ENCODE peak calls at places on chromosome 14, in ten cellular contexts. C is hepatocyte, P is A549, I is MM.1S, M is astrocyte, K is tibial nerve, E is heart left ventricle, B is spleen, U is body of pancreas, T is cardiac muscle cell. X is an unnamed sample.
A peak's percentile ranks its signal among the peaks of the same experiment; 100 is the strongest.

GRCh38 chr14:81974543-81974942 is 440.9 kb upstream of the SEL1L start:
- DNase-seq in C (no peak), E (no peak), U (no peak), I (no peak), T (no peak), P (no peak), K (no peak), B (no peak), M (no peak), X (no peak)

GRCh38 chr14:33846100-33846824 is 104.6 kb downstream of the EGLN3 start:
- DNase-seq in B (no peak), C (no peak), E (no peak), P (no peak), I (no peak), U (no peak), T (no peak), M (no peak), K (no peak), X (no peak)

GRCh38 chr14:55120466-55121144 is 8.4 kb upstream of the LGALS3 start:
- DNase-seq in U (no peak), I (no peak), P (no peak), C (no peak), B (no peak), T (peak; percentile 37), M (no peak), K (no peak), E (no peak), X (no peak)

GRCh38 chr14:98174031-98174430 is 1098.0 kb downstream of the BCL11B start:
- DNase-seq in M (no peak), K (no peak), I (peak; percentile 41), B (no peak), T (no peak), P (no peak), U (no peak), E (no peak), C (no peak), X (no peak)

GRCh38 chr14:35361141-35361480 is 43.4 kb downstream of the NFKBIA start:
- DNase-seq in K (no peak), T (no peak), B (no peak), P (no peak), E (no peak), I (no peak), U (no peak), C (no peak), M (no peak), X (no peak)

GRCh38 chr14:85233756-85234545 is 296.0 kb upstream of the FLRT2 start:
- DNase-seq in E (no peak), M (peak; percentile 77), C (no peak), I (no peak), K (no peak), P (peak; percentile 72), U (no peak), T (peak; percentile 58), B (no peak), X (no peak)

GRCh38 chr14:105532735-105533141 is 6.4 kb downstream of the TMEM121 start:
- DNase-seq in T (peak; percentile 41), P (peak; percentile 51), B (peak; percentile 85), M (no peak), E (no peak), I (no peak), U (no peak), K (no peak), C (peak; percentile 4), X (no peak)

GRCh38 chr14:35385042-35385839 is 19.3 kb downstream of the NFKBIA start:
- DNase-seq in B (no peak), U (peak; percentile 75), P (peak; percentile 89), E (peak; percentile 85), C (peak; percentile 76), K (peak; percentile 74), T (peak; percentile 91), M (peak; percentile 91), I (no peak), X (peak; percentile 88)

GRCh38 chr14:50955373-50956043 is 11.2 kb upstream of the PYGL start:
- DNase-seq in K (peak; percentile 31), M (peak; percentile 96), B (peak; percentile 78), T (peak; percentile 92), E (no peak), P (peak; percentile 98), C (peak; percentile 91), I (no peak), U (peak; percentile 22), X (no peak)

GRCh38 chr14:91858536-91859275 is 8.6 kb downstream of the TC2N start:
- DNase-seq in M (no peak), U (peak; percentile 30), T (peak; percentile 41), C (peak; percentile 28), K (no peak), E (no peak), I (no peak), B (no peak), P (peak; percentile 57), X (no peak)

GRCh38 chr14:26820101-26820500 is 222.3 kb upstream of the NOVA1 start:
- DNase-seq in K (no peak), M (peak; percentile 53), E (no peak), T (peak; percentile 7), P (no peak), U (no peak), C (no peak), B (no peak), I (no peak), X (no peak)

GRCh38 chr14:56422703-56423213 is 156.8 kb upstream of the TMEM260 start:
- DNase-seq in K (peak; percentile 43), M (peak; percentile 67), C (peak; percentile 84), B (no peak), T (peak; percentile 92), U (peak; percentile 90), I (no peak), E (peak; percentile 45), P (peak; percentile 50), X (peak; percentile 11)

GRCh38 chr14:26370118-26370517 is 227.7 kb downstream of the NOVA1 start:
- DNase-seq in C (peak; percentile 58), E (no peak), M (no peak), I (no peak), K (no peak), P (no peak), U (no peak), B (no peak), T (peak; percentile 66), X (no peak)

GRCh38 chr14:95294834-95295599 is 24.7 kb downstream of the CLMN start:
- DNase-seq in E (no peak), C (no peak), I (no peak), K (no peak), B (no peak), U (peak; percentile 82), P (peak; percentile 38), M (peak; percentile 29), T (peak; percentile 44), X (no peak)

GRCh38 chr14:61749867-61750266 is 12.4 kb upstream of the SNAPC1 start:
- DNase-seq in M (no peak), K (no peak), T (peak; percentile 38), P (peak; percentile 65), E (no peak), I (no peak), B (no peak), U (no peak), C (peak; percentile 34), X (no peak)

GRCh38 chr14:106875503-106875902 is 1349.1 kb downstream of the TMEM121 start:
- DNase-seq in I (peak; percentile 21), B (peak; percentile 81), C (no peak), K (no peak), U (no peak), E (no peak), P (no peak), M (no peak), T (no peak), X (no peak)

DNA sequence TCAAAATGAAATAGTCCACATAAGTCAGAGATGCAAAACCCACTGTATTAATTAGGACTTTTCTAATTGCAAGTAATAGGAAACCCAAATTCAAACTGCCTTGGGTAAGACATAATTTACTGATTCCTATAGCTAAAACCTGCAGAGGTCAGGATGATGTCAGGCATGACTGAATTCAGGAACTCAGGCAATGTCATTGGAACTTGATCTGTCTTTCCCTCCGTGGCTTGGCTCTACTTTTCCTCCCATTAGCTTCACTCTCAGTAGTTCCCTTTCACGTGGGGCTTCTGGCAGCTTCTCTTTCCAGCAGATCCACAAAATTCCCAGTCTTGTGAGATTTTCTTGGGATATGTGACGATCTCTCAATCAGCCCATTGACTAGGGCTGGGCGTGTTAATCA is 2.4 kb upstream of the JDP2 start:
- DNase-seq in M (no peak), I (no peak), E (no peak), U (no peak), P (no peak), K (no peak), T (no peak), B (no peak), C (no peak), X (no peak)
- TF ChIP-seq CTCF in M (no peak), I (no peak), E (no peak), U (no peak), P (no peak), K (no peak), T (no peak), B (no peak), C (no peak), X (no peak)

GRCh38 chr14:71384007-71384605 is 476.8 kb downstream of the PCNX1 start:
- DNase-seq in B (no peak), T (no peak), I (no peak), M (no peak), C (no peak), U (peak; percentile 82), E (no peak), K (no peak), P (no peak), X (no peak)
- H3K9me3 ChIP-seq in B (no peaks in the 10 kb centered on the region), T (no peaks in the 10 kb centered on the region), I (no peaks in the 10 kb centered on the region), M (no peaks in the 10 kb centered on the region), C (no peaks in the 10 kb centered on the region), U (no peaks in the 10 kb centered on the region), E (no peaks in the 10 kb centered on the region), K (no peaks in the 10 kb centered on the region), P (no peaks in the 10 kb centered on the region), X (no peaks in the 10 kb centered on the region)

GRCh38 chr14:89399157-89399556 is 17.9 kb downstream of the FOXN3 start:
- DNase-seq in M (no peak), K (no peak), T (no peak), P (no peak), C (no peak), E (no peak), U (no peak), B (no peak), I (no peak), X (no peak)
- H3K27ac ChIP-seq in M (peak overlapping the region; percentile 55), K (no peak overlapping the region), T (peak overlapping the region; percentile 56), P (no peak overlapping the region), C (peak overlapping the region; percentile 32), E (peak overlapping the region; percentile 53), U (no peak overlapping the region), B (no peak overlapping the region), I (no peak overlapping the region), X (peak overlapping the region; percentile 32)

GRCh38 chr14:100827751-100828447 is 2.0 kb downstream of the MEG3 start:
- DNase-seq in B (no peak), U (peak; percentile 36), P (no peak), M (peak; percentile 88), T (peak; percentile 75), I (no peak), K (no peak), C (no peak), E (no peak), X (no peak)
- TF ChIP-seq CTCF in B (no peak), U (peak; percentile 42), P (no peak), M (peak; percentile 55), T (peak; percentile 70), I (no peak), K (peak; percentile 8), C (no peak), E (peak; percentile 35), X (peak; percentile 18)

X was measured in heart right ventricle.